ENCODE peak calls at places on chromosomes 5 and 9, in seven cellular contexts. L is colonic mucosa, B is psoas muscle, T is mucosa of descending colon, F is foreskin fibroblast, K is AG10803, A is cardiac muscle cell. G is an unnamed sample.

GRCh38 chr5:1877434-1878049 is 5.2 kb downstream of the IRX4 start:
- DNase-seq in L (no peak), B (no peak), T (no peak), F (no peak), K (no peak), A (no peak), G (no peak)

GRCh38 chr9:121684381-121685145 is 33.1 kb downstream of the DAB2IP start:
- DNase-seq in L (peak), B (peak), T (peak), F (no peak), K (peak), A (peak), G (no peak)

GRCh38 chr9:122403381-122404002 is 32.7 kb downstream of the PTGS1 start:
- DNase-seq in L (no peak), B (no peak), T (no peak), F (peak), K (peak), A (no peak), G (peak)

GRCh38 chr5:43066799-43067741 is 27.0 kb upstream of the ANXA2R start:
- DNase-seq in L (peak), B (peak), T (peak), F (peak), K (peak), A (peak), G (peak)

GRCh38 chr5:67319935-67320725 is 123.5 kb upstream of the CD180 start:
- DNase-seq in L (no peak), B (no peak), T (no peak), F (no peak), K (peak), A (no peak), G (no peak)

GRCh38 chr9:130331573-130331972 is 66.0 kb downstream of the HMCN2 start:
- DNase-seq in L (peak), B (peak), T (peak), F (peak), K (peak), A (peak), G (peak)

GRCh38 chr5:5332287-5332686 is 90.2 kb upstream of the ICE1 start:
- DNase-seq in L (no peak), B (no peak), T (no peak), F (no peak), K (no peak), A (no peak), G (no peak)

GRCh38 chr5:6819521-6819920 is 106.3 kb downstream of the TENT4A start:
- DNase-seq in L (no peak), B (no peak), T (no peak), F (no peak), K (no peak), A (no peak), G (peak)

GRCh38 chr5:82295144-82295543 is 17.0 kb upstream of the RPS23 start:
- DNase-seq in L (no peak), B (no peak), T (no peak), F (no peak), K (no peak), A (peak), G (no peak)

GRCh38 chr5:27830551-27830950 is 792.2 kb upstream of the CDH9 start:
- DNase-seq in L (no peak), B (no peak), T (no peak), F (no peak), K (peak), A (peak), G (no peak)

GRCh38 chr5:55927861-55928655 is 66.7 kb downstream of the IL6ST start:
- DNase-seq in L (no peak), B (no peak), T (no peak), F (no peak), K (no peak), A (no peak), G (no peak)

GRCh38 chr5:137699291-137700281 is 36.3 kb downstream of the KLHL3 start:
- DNase-seq in L (no peak), B (no peak), T (no peak), F (no peak), K (peak), A (peak), G (no peak)

GRCh38 chr9:6931913-6932312 is 174.1 kb downstream of the KDM4C start:
- DNase-seq in L (no peak), B (peak), T (peak), F (peak), K (peak), A (peak), G (no peak)

GRCh38 chr9:35558185-35558584 is 46.9 kb upstream of the TESK1 start:
- DNase-seq in L (no peak), B (no peak), T (no peak), F (no peak), K (no peak), A (no peak), G (no peak)

GRCh38 chr5:1763548-1763911 is 36.1 kb downstream of the MRPL36 start:
- DNase-seq in L (no peak), B (no peak), T (peak), F (peak), K (peak), A (peak), G (no peak)

GRCh38 chr9:124489222-124489621 is 18.0 kb downstream of the NR5A1 start:
- DNase-seq in L (no peak), B (no peak), T (no peak), F (peak), K (peak), A (no peak), G (no peak)

GRCh38 chr9:37550781-37551180 is 25.4 kb downstream of the FBXO10 start:
- DNase-seq in L (no peak), B (no peak), T (no peak), F (peak), K (peak), A (peak), G (no peak)

GRCh38 chr9:137275203-137275936 is 2.2 kb upstream of the TOR4A start:
- DNase-seq in L (no peak), B (no peak), T (no peak), F (no peak), K (no peak), A (no peak), G (no peak)

GRCh38 chr5:7638456-7638855 is 212.5 kb downstream of the CFAP90 start:
- DNase-seq in L (no peak), B (peak), T (no peak), F (no peak), K (peak), A (no peak), G (peak)

GRCh38 chr9:86034863-86035734 is 64.3 kb downstream of the GOLM1 start:
- DNase-seq in L (peak), B (no peak), T (peak), F (peak), K (peak), A (peak), G (peak)

GRCh38 chr5:172484664-172485063 is 30.3 kb upstream of the SH3PXD2B start:
- DNase-seq in L (no peak), B (no peak), T (no peak), F (no peak), K (no peak), A (no peak), G (no peak)

GRCh38 chr5:114634517-114634916 is 272.6 kb downstream of the KCNN2 start:
- DNase-seq in L (no peak), B (no peak), T (no peak), F (no peak), K (no peak), A (no peak), G (no peak)

GRCh38 chr5:39005566-39006232 is 68.5 kb downstream of the RICTOR start:
- DNase-seq in L (no peak), B (no peak), T (no peak), F (no peak), K (peak), A (no peak), G (no peak)

GRCh38 chr5:14580037-14581034 is 1.3 kb upstream of the OTULINL start:
- DNase-seq in L (peak), B (no peak), T (peak), F (peak), K (peak), A (no peak), G (no peak)

GRCh38 chr5:175550055-175550660 is 71.8 kb downstream of the SFXN1 start:
- DNase-seq in L (no peak), B (no peak), T (no peak), F (no peak), K (no peak), A (no peak), G (no peak)

GRCh38 chr5:131379723-131380122 is 115.9 kb downstream of the CDC42SE2 start:
- DNase-seq in L (no peak), B (no peak), T (peak), F (no peak), K (no peak), A (peak), G (no peak)

GRCh38 chr9:114504341-114505186 is 709 bp downstream of the WHRN start:
- DNase-seq in L (peak), B (peak), T (peak), F (peak), K (peak), A (peak), G (no peak)

GRCh38 chr5:172688735-172689572 is 47.9 kb downstream of the NEURL1B start:
- DNase-seq in L (peak), B (no peak), T (peak), F (no peak), K (no peak), A (peak), G (no peak)

DNA sequence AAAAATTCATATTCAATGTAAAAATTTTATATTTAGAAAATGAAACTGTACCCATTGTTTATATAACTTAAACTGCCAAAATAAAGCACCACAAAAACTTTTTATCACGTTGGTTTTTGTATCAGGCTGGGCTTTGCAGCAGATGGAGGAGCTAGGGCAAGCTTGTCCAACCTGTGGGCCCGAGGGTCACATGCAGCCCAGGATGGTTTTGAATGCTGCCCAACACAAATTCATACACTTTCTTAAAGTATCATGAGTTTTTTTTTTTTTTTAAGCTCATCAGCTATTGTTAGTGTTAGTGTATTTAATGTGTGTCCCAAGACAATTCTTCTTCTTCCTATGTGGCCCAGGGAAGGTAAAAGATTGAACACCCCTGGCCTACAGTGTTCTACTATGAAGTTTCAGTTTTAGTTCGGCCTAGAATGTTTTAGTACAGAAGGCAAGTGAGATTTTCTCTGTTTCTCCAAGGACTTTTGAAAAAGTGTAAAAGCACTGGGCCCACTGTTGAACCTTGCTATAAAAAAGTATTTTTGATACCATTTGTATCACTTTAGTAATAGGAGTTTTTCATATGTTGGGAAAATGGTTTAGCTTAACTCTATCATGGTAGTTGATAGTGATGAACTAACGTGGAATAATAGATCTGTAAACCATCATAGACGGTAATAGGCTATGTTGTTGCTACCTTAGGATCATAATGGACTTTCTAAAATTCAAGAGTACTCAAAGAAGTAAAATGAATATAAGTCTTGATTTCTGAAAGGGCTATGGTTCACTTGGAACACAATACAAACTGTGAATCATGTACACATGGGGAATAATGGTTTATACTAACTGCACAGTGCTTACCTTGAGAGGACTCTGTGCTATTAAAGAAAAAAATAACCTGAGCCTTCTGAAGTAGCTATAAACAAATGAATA is 2.9 kb downstream of the CDKN2A start:
- DNase-seq in L (no peak), B (no peak), T (no peak), F (no peak), K (no peak), A (no peak), G (no peak)
- H3K4me3 ChIP-seq in L (no peak), B (no peak), T (no peak), F (no peak), K (no peak), A (no peak), G (no peak)

DNA sequence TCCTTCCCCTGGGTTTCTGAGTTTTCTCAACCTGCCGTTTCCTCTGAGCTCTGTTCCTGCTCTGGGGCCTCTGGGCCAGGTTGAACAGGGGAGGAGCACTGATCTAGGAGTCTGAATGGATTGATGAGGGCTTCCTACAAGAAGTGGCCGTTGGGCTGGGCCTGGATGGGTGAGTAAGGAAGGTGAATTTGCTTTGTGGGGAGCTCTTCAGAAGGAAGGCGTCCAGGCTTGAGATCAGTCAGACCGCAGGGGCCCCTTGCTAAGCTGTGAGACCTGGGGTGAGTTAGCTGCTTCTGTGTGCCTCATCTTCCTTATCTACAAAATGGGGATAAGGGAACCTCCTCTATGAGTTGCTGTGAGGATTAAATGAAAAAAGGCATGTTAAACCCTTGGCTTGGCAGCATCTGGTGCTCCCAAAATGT is 1.1 kb upstream of the SYNPO start:
- DNase-seq in L (no peak), B (no peak), T (no peak), F (no peak), K (no peak), A (no peak), G (no peak)
- H3K4me3 ChIP-seq in L (no peak), B (no peak), T (no peak), F (no peak), K (no peak), A (no peak), G (no peak)

GRCh38 chr5:100890514-100891008 is 12.5 kb downstream of the ST8SIA4 start:
- DNase-seq in L (no peak), B (no peak), T (no peak), F (no peak), K (no peak), A (peak), G (no peak)
- H3K4me3 ChIP-seq in L (no peak), B (peak), T (no peak), F (no peak), K (no peak), A (no peak), G (peak)

GRCh38 chr9:98971168-98971914 is 27.6 kb downstream of the COL15A1 start:
- DNase-seq in L (no peak), B (no peak), T (no peak), F (peak), K (peak), A (peak), G (no peak)
- H3K4me3 ChIP-seq in L (no peak), B (no peak), T (no peak), F (no peak), K (no peak), A (no peak), G (no peak)

GRCh38 chr5:151237685-151238084 is 13.8 kb upstream of the CCDC69 start:
- DNase-seq in L (no peak), B (no peak), T (no peak), F (no peak), K (no peak), A (no peak), G (no peak)
- H3K4me3 ChIP-seq in L (no peak), B (peak), T (no peak), F (no peak), K (no peak), A (no peak), G (no peak)

DNA sequence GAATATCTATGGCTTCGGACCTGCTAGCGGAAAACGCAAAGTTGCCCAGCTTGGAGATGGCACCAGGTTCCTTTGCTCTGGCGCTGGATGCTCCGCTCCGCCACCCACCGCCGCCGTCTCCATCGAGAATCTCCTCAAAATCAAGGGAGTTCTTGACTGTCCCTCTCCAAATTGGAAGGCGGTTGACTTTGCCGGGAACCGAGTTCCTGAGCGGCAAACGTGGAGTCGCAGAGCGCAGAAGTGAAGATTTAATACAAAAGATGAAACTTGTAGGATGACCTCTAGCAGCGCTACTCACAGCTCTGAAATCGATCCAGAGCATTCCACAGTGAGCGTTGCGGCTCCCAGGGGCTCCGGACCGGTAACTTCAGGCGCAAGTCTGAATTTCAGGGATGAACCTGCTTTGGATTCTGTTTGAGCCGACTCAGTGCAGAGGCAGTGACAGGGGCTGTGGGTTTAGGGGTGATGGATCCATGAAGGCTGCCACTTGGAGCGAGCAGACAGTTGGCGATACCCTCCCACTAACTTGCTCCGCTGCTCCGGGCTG is 1641.5 kb upstream of the C9orf72 start:
- DNase-seq in L (peak), B (no peak), T (no peak), F (no peak), K (no peak), A (no peak), G (no peak)
- H3K4me3 ChIP-seq in L (no peak), B (no peak), T (no peak), F (no peak), K (no peak), A (peak), G (peak)

DNA sequence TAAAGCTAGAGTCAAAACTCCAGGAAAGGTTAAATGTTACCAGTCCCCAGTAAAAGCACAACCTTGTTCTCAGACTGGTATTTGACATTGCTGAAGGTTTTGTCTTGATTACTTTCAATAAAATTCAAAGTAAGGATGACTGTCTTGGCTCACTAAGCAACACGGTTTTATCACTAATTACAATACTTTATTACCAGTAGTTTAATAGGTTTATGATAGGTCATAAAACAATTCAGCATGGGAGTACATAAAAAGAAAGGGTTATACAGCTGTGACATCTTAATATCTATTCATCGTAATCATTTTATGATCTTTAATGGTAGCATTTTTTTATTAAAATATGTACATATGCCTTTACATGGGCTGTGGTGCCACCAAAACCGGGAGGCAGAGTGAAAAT is 370.7 kb upstream of the IRX2 start:
- DNase-seq in L (no peak), B (no peak), T (no peak), F (no peak), K (no peak), A (no peak), G (no peak)
- H3K4me3 ChIP-seq in L (no peak), B (no peak), T (no peak), F (no peak), K (no peak), A (no peak), G (no peak)